ENCODE peak calls at places on chromosome 2, in eight cellular contexts. A is cardiac muscle cell, I is fibroblast of lung, G is GM20000, P is upper lobe of right lung, W is left ventricle myocardium inferior, E is ovary, N is transverse colon. Y is an unnamed sample.

GRCh38 chr2:110221938-110222337 is 9.6 kb upstream of the MTLN start:
- DNase-seq in A (no peak), I (no peak), G (no peak), P (no peak), W (no peak), E (no peak), N (no peak), Y (no peak)

GRCh38 chr2:81645750-81646301 is 1341.3 kb upstream of the LRRTM1 start:
- DNase-seq in A (no peak), I (no peak), G (no peak), P (no peak), W (no peak), E (no peak), N (no peak), Y (peak)

GRCh38 chr2:142841788-142842187 is 35.7 kb upstream of the KYNU start:
- DNase-seq in A (no peak), I (peak), G (no peak), P (no peak), W (no peak), E (no peak), N (no peak), Y (no peak)

GRCh38 chr2:99552529-99552928 is 62.7 kb upstream of the REV1 start:
- DNase-seq in A (no peak), I (no peak), G (no peak), P (no peak), W (peak), E (no peak), N (no peak), Y (no peak)

GRCh38 chr2:99187011-99187410 is 6.0 kb downstream of the MRPL30 start:
- DNase-seq in A (no peak), I (no peak), G (no peak), P (no peak), W (no peak), E (no peak), N (no peak), Y (no peak)

GRCh38 chr2:183037660-183038340 is 457 bp downstream of the NCKAP1 start:
- DNase-seq in A (peak), I (peak), G (peak), P (peak), W (peak), E (peak), N (peak), Y (peak)

GRCh38 chr2:166140922-166141321 is 13.1 kb upstream of the SCN1A start:
- DNase-seq in A (no peak), I (no peak), G (no peak), P (peak), W (no peak), E (no peak), N (no peak), Y (no peak)

GRCh38 chr2:212032536-212033219 is 505.9 kb downstream of the ERBB4 start:
- DNase-seq in A (no peak), I (peak), G (no peak), P (no peak), W (no peak), E (no peak), N (no peak), Y (no peak)

GRCh38 chr2:135904590-135904989 is 28.3 kb upstream of the MCM6 start:
- DNase-seq in A (no peak), I (peak), G (no peak), P (no peak), W (no peak), E (no peak), N (no peak), Y (no peak)

GRCh38 chr2:191178806-191179514 is 28.2 kb upstream of the STAT4 start:
- DNase-seq in A (no peak), I (no peak), G (no peak), P (no peak), W (peak), E (no peak), N (no peak), Y (no peak)

GRCh38 chr2:191699341-191699945 is 21.5 kb downstream of the NABP1 start:
- DNase-seq in A (no peak), I (no peak), G (no peak), P (no peak), W (no peak), E (no peak), N (no peak), Y (no peak)

GRCh38 chr2:179260224-179260623 is 4.4 kb downstream of the SESTD1 start:
- DNase-seq in A (no peak), I (no peak), G (no peak), P (no peak), W (no peak), E (no peak), N (no peak), Y (no peak)

GRCh38 chr2:218659258-218659987 is at the start of the genes BCS1L and ZNF142:
- DNase-seq in A (peak), I (peak), G (peak), P (peak), W (peak), E (peak), N (peak), Y (peak)

GRCh38 chr2:72111061-72111460 is 36.6 kb downstream of the CYP26B1 start:
- DNase-seq in A (no peak), I (no peak), G (no peak), P (no peak), W (no peak), E (no peak), N (no peak), Y (no peak)

GRCh38 chr2:26704441-26704977 is 12.0 kb downstream of the KCNK3 start:
- DNase-seq in A (no peak), I (peak), G (no peak), P (no peak), W (no peak), E (no peak), N (no peak), Y (no peak)

GRCh38 chr2:121877366-121877765 is 121.9 kb downstream of the TSN start:
- DNase-seq in A (no peak), I (no peak), G (no peak), P (no peak), W (no peak), E (no peak), N (no peak), Y (no peak)

GRCh38 chr2:219297766-219298456 is 11.3 kb downstream of the PTPRN start:
- DNase-seq in A (no peak), I (no peak), G (no peak), P (peak), W (no peak), E (no peak), N (no peak), Y (no peak)

GRCh38 chr2:84300030-84301029 is 158.8 kb downstream of the SUCLG1 start:
- DNase-seq in A (no peak), I (no peak), G (no peak), P (no peak), W (no peak), E (no peak), N (no peak), Y (no peak)

GRCh38 chr2:61814761-61815160 is 39.1 kb downstream of the FAM161A start:
- DNase-seq in A (no peak), I (no peak), G (no peak), P (no peak), W (no peak), E (no peak), N (no peak), Y (no peak)

GRCh38 chr2:210195066-210195852 is 24.1 kb upstream of the KANSL1L start:
- DNase-seq in A (peak), I (peak), G (peak), P (no peak), W (no peak), E (no peak), N (no peak), Y (no peak)

GRCh38 chr2:64478502-64479230 is 24.7 kb downstream of the LGALSL start:
- DNase-seq in A (no peak), I (no peak), G (no peak), P (no peak), W (no peak), E (no peak), N (no peak), Y (no peak)

GRCh38 chr2:134282638-134283400 is 28.9 kb downstream of the MGAT5 start:
- DNase-seq in A (no peak), I (no peak), G (peak), P (no peak), W (no peak), E (no peak), N (no peak), Y (no peak)

GRCh38 chr2:202577250-202578183 is 57.3 kb upstream of the FAM117B start:
- DNase-seq in A (no peak), I (no peak), G (no peak), P (no peak), W (no peak), E (no peak), N (no peak), Y (no peak)

GRCh38 chr2:108370080-108370479 is 7.7 kb upstream of the SULT1C4 start:
- DNase-seq in A (no peak), I (peak), G (no peak), P (no peak), W (no peak), E (no peak), N (no peak), Y (no peak)

GRCh38 chr2:79585701-79586428 is 73.0 kb downstream of the CTNNA2 start:
- DNase-seq in A (no peak), I (peak), G (no peak), P (no peak), W (no peak), E (no peak), N (no peak), Y (peak)

GRCh38 chr2:128734521-128735295 is 416.0 kb upstream of the HS6ST1 start:
- DNase-seq in A (no peak), I (peak), G (no peak), P (peak), W (no peak), E (no peak), N (no peak), Y (no peak)

GRCh38 chr2:216348909-216349308 is 23.4 kb downstream of the MARCHF4 start:
- DNase-seq in A (no peak), I (peak), G (no peak), P (no peak), W (no peak), E (no peak), N (no peak), Y (no peak)

GRCh38 chr2:220736778-220737177 is 835.3 kb downstream of the EPHA4 start:
- DNase-seq in A (no peak), I (no peak), G (no peak), P (no peak), W (no peak), E (no peak), N (no peak), Y (no peak)

GRCh38 chr2:46364797-46365457 is 67.7 kb downstream of the EPAS1 start:
- DNase-seq in A (peak), I (peak), G (peak), P (no peak), W (no peak), E (no peak), N (peak), Y (peak)

GRCh38 chr2:72837171-72837570 is 11.3 kb upstream of the EXOC6B start:
- DNase-seq in A (no peak), I (peak), G (no peak), P (no peak), W (no peak), E (no peak), N (no peak), Y (no peak)

GRCh38 chr2:44997948-44998347 is 11.3 kb downstream of the SIX2 start:
- DNase-seq in A (no peak), I (no peak), G (no peak), P (no peak), W (no peak), E (no peak), N (no peak), Y (no peak)

GRCh38 chr2:25063876-25064660 is 22.2 kb downstream of the EFR3B start:
- DNase-seq in A (no peak), I (peak), G (no peak), P (no peak), W (peak), E (no peak), N (no peak), Y (no peak)

GRCh38 chr2:225768741-225769140 is 369.2 kb downstream of the NYAP2 start:
- DNase-seq in A (no peak), I (no peak), G (no peak), P (no peak), W (no peak), E (no peak), N (no peak), Y (no peak)

GRCh38 chr2:112794131-112794733 is 9.9 kb upstream of the IL1A start:
- DNase-seq in A (no peak), I (peak), G (peak), P (no peak), W (peak), E (no peak), N (peak), Y (no peak)

GRCh38 chr2:7379799-7380198 is 462.6 kb downstream of the RNF144A start:
- DNase-seq in A (no peak), I (no peak), G (no peak), P (no peak), W (no peak), E (no peak), N (no peak), Y (no peak)

GRCh38 chr2:187429989-187430388 is 18.1 kb downstream of the CALCRL start:
- DNase-seq in A (no peak), I (peak), G (no peak), P (no peak), W (no peak), E (no peak), N (no peak), Y (no peak)

GRCh38 chr2:75428060-75428459 is 132.7 kb downstream of the EVA1A start:
- DNase-seq in A (no peak), I (no peak), G (no peak), P (no peak), W (no peak), E (no peak), N (no peak), Y (no peak)

GRCh38 chr2:143259368-143259958 is 130.2 kb downstream of the ARHGAP15 start:
- DNase-seq in A (peak), I (peak), G (peak), P (no peak), W (peak), E (peak), N (peak), Y (peak)

GRCh38 chr2:8003462-8004075 is 678.3 kb upstream of the ID2 start:
- DNase-seq in A (peak), I (peak), G (no peak), P (no peak), W (peak), E (peak), N (peak), Y (peak)

GRCh38 chr2:198913394-198914152 is 544.2 kb downstream of the SATB2 start:
- DNase-seq in A (no peak), I (no peak), G (peak), P (no peak), W (no peak), E (no peak), N (no peak), Y (no peak)

DNA sequence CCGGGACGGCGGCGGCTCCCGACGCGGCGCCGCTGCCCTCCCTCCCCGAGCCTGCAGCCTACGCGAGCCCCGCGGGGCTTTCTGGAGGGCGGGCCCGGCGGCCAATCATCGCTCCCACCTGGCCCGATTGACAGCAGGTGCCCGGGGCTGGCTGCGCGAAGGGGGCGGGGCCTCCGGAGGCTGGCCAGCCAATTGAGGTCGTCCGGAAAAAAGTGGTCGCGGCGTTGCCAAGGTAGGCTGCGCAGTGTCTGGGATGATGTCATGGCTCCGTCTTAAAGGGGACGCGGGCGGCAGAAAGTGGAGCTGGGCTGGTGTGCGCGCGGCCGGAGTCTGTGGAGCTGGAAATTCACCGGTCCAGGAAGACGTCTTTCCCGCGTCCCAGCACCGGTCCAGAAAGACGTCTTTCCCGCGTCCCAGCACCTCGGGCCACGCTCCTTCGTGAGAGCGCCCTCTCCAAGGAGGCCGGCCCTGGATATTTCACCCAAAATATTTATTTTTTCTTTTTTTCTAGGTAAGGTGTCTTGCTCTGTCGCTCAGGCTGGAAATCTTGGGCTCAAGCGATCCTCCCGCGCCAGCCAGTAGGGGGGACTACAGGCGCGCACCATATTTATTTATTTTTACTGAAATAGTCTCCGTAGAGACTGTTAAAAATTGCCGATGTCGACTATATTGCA is at the start of gene ACTR1B:
- DNase-seq in A (peak), I (peak), G (peak), P (peak), W (peak), E (peak), N (peak), Y (peak)
- TF ChIP-seq CTCF in A (peak), I (peak), G (peak), P (peak), W (peak), E (peak), N (peak), Y (peak)

GRCh38 chr2:152051373-152051893 is 47.4 kb downstream of the CACNB4 start:
- DNase-seq in A (no peak), I (no peak), G (peak), P (no peak), W (no peak), E (no peak), N (no peak), Y (no peak)

GRCh38 chr2:152050345-152050744 is 48.5 kb downstream of the CACNB4 start:
- DNase-seq in A (no peak), I (no peak), G (no peak), P (no peak), W (no peak), E (no peak), N (no peak), Y (no peak)

GRCh38 chr2:152050915-152051314 is 47.9 kb downstream of the CACNB4 start:
- DNase-seq in A (no peak), I (no peak), G (no peak), P (no peak), W (no peak), E (no peak), N (no peak), Y (no peak)

GRCh38 chr2:152046940-152047339 is 51.9 kb downstream of the CACNB4 start:
- DNase-seq in A (no peak), I (no peak), G (peak), P (no peak), W (no peak), E (no peak), N (no peak), Y (no peak)

DNA sequence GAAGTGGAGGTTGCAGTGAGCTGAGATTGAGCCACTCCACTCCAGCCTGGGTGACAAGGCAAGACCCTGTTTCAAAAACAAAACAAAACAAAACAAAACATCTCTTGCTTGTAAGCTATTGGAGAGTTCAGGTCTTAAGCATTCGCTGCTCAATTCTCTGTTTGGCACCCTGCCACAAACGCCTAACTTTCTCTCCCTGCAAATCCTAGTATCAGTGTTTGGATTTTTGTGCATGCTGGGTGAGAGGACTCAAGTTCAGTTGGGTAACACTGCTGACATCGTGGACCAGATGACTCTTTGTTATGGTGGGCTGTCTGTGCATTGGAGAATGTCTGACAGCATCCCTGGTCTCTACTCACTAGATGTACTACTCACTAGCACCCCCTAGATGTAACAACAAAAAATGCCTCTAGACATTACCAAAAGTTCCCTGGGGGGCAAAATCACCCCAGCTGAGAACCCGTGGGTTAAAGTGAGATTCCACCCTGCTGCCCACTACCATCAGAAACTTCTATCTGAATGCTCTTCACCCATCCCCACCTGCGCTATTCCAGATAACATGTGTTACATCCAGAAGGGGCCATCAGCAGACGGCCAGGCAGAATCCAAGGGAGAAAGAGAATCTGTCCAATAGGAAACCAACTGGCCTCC is 50.9 kb downstream of the CACNB4 start:
- DNase-seq in A (no peak), I (no peak), G (no peak), P (no peak), W (no peak), E (no peak), N (no peak), Y (no peak)
- TF ChIP-seq CTCF in A (peak), I (peak), G (peak), P (peak), W (peak), E (no peak), N (peak), Y (peak)

DNA sequence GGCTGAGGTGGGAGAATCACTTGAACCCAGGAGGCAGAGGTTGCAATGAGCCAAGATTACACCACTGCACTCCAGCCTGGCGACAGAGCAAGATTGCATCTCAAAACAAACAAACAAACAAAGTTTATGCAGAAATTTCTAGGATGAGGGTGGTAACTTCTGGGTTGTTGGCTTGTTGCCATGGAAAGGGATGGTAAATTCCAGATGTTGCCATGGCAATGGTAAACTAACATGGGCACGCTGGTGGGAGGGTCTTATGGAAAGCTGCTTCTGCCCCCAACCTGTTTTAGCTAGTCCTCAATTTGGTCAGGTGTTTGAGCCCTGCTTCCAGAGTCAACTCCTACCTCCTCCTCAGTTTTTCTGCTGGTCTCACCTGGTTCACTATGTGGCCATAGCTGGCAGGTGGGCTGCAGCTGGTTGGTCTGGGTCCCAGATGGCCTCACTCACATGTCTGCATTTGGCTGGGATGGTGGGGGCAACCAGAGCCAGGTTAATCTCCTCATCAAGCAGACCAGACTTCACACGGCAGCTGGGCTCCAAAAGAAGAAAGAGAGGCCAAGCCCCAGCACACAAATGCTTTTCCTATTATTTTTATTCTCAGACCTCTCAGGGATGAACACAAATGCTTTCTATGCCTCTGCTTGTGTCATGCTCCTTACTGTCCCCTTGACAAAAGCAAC is 26.6 kb upstream of the TEX44 start:
- DNase-seq in A (no peak), I (no peak), G (no peak), P (no peak), W (no peak), E (no peak), N (no peak), Y (no peak)
- TF ChIP-seq CTCF in A (no peak), I (no peak), G (no peak), P (no peak), W (no peak), E (no peak), N (no peak), Y (no peak)

GRCh38 chr2:105377871-105378270 is 21.0 kb downstream of the FHL2 start:
- DNase-seq in A (no peak), I (no peak), G (no peak), P (no peak), W (no peak), E (no peak), N (no peak), Y (no peak)
- TF ChIP-seq CTCF in A (no peak), I (no peak), G (no peak), P (no peak), W (peak), E (no peak), N (no peak), Y (no peak)

Y was measured in nephron progenitor cell.